ENCODE peak calls at places on chromosomes 7 and 10, in six cellular contexts. N is SJSA1, A is PC-3, G is ovary, B is heart left ventricle, Y is body of pancreas. K is an unnamed sample.

GRCh38 chr7:138352570-138353461 is 107.2 kb upstream of the TRIM24 start:
- DNase-seq in N (no peak), A (no peak), G (no peak), B (no peak), Y (no peak), K (no peak)

GRCh38 chr7:123112833-123113232 is 86.9 kb downstream of the SLC13A1 start:
- DNase-seq in N (no peak), A (no peak), G (no peak), B (no peak), Y (no peak), K (no peak)

GRCh38 chr7:141700848-141701371 is 1.1 kb downstream of the DENND11 start:
- DNase-seq in N (no peak), A (no peak), G (no peak), B (no peak), Y (no peak), K (no peak)

GRCh38 chr7:155886391-155887173 is 74.3 kb upstream of the SHH start:
- DNase-seq in N (no peak), A (no peak), G (no peak), B (no peak), Y (no peak), K (no peak)

GRCh38 chr7:134548877-134549276 is at the start of gene AKR1B15:
- DNase-seq in N (no peak), A (peak; percentile 68), G (no peak), B (no peak), Y (no peak), K (no peak)

GRCh38 chr10:4150676-4151075 is 365.7 kb upstream of the KLF6 start:
- DNase-seq in N (no peak), A (no peak), G (no peak), B (no peak), Y (no peak), K (no peak)

GRCh38 chr7:749121-749520 is 22.0 kb upstream of the PRKAR1B start:
- DNase-seq in N (no peak), A (no peak), G (peak; percentile 14), B (peak; percentile 70), Y (peak; percentile 42), K (no peak)

GRCh38 chr7:18995270-18995671 is 122.2 kb downstream of the TWIST1 start:
- DNase-seq in N (no peak), A (no peak), G (no peak), B (no peak), Y (no peak), K (no peak)

GRCh38 chr10:89985446-89985845 is 284.1 kb downstream of the KIF20B start:
- DNase-seq in N (no peak), A (no peak), G (no peak), B (no peak), Y (no peak), K (no peak)

GRCh38 chr10:77939561-77940001 is 13.0 kb upstream of the DLG5 start:
- DNase-seq in N (no peak), A (no peak), G (peak; percentile 79), B (peak; percentile 70), Y (no peak), K (no peak)

GRCh38 chr7:149330914-149331567 is 69.0 kb downstream of the ZNF783 start:
- DNase-seq in N (no peak), A (peak; percentile 15), G (no peak), B (no peak), Y (no peak), K (no peak)

GRCh38 chr7:136009488-136010079 is 32.4 kb upstream of the MTPN start:
- DNase-seq in N (peak; percentile 49), A (peak; percentile 76), G (no peak), B (no peak), Y (no peak), K (no peak)

GRCh38 chr10:87837445-87837844 is 19.4 kb upstream of the ATAD1 start:
- DNase-seq in N (no peak), A (no peak), G (no peak), B (no peak), Y (no peak), K (no peak)

GRCh38 chr10:93816123-93816747 is 58.5 kb downstream of the LGI1 start:
- DNase-seq in N (peak; percentile 61), A (peak; percentile 71), G (peak; percentile 35), B (peak; percentile 61), Y (peak; percentile 46), K (no peak)

GRCh38 chr7:146076344-146076743 is 40.3 kb upstream of the CNTNAP2 start:
- DNase-seq in N (no peak), A (no peak), G (no peak), B (no peak), Y (no peak), K (no peak)

GRCh38 chr10:44960098-44960480 is 487 bp downstream of the RASSF4 start:
- DNase-seq in N (no peak), A (no peak), G (no peak), B (no peak), Y (no peak), K (no peak)

GRCh38 chr7:10913457-10913856 is 60.2 kb upstream of the PHF14 start:
- DNase-seq in N (no peak), A (no peak), G (no peak), B (no peak), Y (no peak), K (no peak)

GRCh38 chr7:105723582-105723981 is 142.3 kb upstream of the EFCAB10 start:
- DNase-seq in N (no peak), A (no peak), G (peak; percentile 34), B (no peak), Y (no peak), K (no peak)

GRCh38 chr7:38748056-38748610 is 117.0 kb upstream of the AMPH start:
- DNase-seq in N (no peak), A (peak; percentile 54), G (no peak), B (no peak), Y (no peak), K (no peak)

GRCh38 chr10:95785942-95786669 is 30.1 kb downstream of the ENTPD1 start:
- DNase-seq in N (no peak), A (no peak), G (no peak), B (no peak), Y (no peak), K (no peak)

GRCh38 chr10:112778579-112778978 is 171.5 kb upstream of the TCF7L2 start:
- DNase-seq in N (no peak), A (peak; percentile 65), G (no peak), B (no peak), Y (no peak), K (no peak)

GRCh38 chr7:23863209-23863798 is 153.3 kb downstream of the STK31 start:
- DNase-seq in N (peak; percentile 22), A (peak; percentile 63), G (no peak), B (no peak), Y (no peak), K (no peak)

GRCh38 chr7:7051221-7051877 is 131.0 kb upstream of the C1GALT1 start:
- DNase-seq in N (no peak), A (no peak), G (no peak), B (peak; percentile 22), Y (no peak), K (no peak)

GRCh38 chr10:30238836-30239235 is 110.2 kb downstream of the MTPAP start:
- DNase-seq in N (no peak), A (no peak), G (no peak), B (peak; percentile 48), Y (no peak), K (no peak)

GRCh38 chr7:135976312-135977019 is 693 bp downstream of the MTPN start:
- DNase-seq in N (no peak), A (peak; percentile 6), G (no peak), B (no peak), Y (peak; percentile 22), K (no peak)

GRCh38 chr7:25781704-25782103 is 370.3 kb upstream of the NFE2L3 start:
- DNase-seq in N (no peak), A (no peak), G (no peak), B (no peak), Y (no peak), K (no peak)

DNA sequence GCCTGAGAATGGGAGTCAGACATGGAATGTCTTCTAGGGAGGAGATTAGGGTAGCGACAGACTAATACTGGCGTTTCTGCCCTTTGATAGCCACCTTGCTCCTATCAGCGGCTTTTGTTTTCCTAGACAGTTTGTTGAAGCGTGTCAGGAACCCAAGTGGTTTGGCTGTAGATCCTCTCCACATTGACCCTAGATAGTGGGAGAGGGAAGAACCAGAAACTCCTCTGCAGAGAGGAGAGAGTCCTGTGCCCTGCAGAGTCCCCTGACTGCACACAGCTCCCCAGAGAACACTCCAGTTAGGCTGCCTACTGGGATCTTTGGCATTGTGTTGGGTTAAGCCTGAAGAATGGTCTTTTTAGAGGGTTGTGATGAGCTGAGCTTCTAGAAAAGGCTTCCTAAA is 2.4 kb downstream of the MEPCE start:
- DNase-seq in N (no peak), A (no peak), G (no peak), B (no peak), Y (no peak), K (no peak)
- H3K27ac ChIP-seq in N (no peak overlapping the region), A (no peak overlapping the region), G (no peak overlapping the region), B (no peak overlapping the region), Y (no peak overlapping the region), K (no peak overlapping the region)

DNA sequence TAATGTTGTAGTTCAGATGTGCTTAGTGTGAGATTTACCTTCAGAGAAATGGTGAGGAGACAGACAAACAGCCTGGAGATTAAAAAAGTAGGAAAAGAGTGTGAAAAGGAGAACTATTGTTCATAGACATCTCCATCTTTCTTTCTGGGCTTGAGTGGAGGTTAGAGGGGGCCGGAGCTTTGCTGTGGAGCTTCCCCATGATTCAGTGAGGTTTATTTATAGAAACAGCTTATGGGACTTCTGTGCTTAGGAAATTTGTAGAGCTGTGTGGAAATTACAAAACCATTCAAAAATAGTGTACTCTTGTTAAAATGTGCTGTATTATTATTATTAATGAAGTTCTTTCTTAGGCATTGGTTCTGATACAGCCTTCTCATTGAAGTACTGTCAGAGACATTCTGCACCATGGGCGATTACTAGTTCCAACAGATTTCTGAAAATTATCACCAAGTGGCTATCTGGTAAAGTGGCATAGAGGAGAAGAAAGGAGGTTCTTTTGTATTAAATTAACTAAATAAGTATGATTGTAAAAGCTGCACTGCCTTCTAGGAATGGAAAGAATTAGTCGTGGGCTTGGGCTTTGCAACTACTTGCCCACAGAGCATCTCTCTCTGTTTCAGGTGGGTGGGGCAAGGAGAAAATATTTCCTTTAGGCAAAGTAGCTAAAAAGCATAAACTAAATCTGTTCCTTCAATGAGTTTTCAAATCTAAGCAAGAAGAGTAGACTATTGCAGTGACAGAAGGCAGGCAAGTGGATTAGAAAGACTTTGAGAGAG is 8.7 kb upstream of the TCAF1 start:
- DNase-seq in N (no peak), A (no peak), G (no peak), B (no peak), Y (no peak), K (no peak)
- H3K4me3 ChIP-seq in N (no peak overlapping the region), A (no peak overlapping the region), G (no peak overlapping the region), B (no peak overlapping the region), Y (no peak overlapping the region), K (no peak overlapping the region)

GRCh38 chr10:62852961-62853702 is 37.0 kb upstream of the EGR2 start:
- DNase-seq in N (no peak), A (no peak), G (no peak), B (no peak), Y (no peak), K (no peak)
- H3K27ac ChIP-seq in N (no peak overlapping the region), A (no peak overlapping the region), G (no peak overlapping the region), B (no peak overlapping the region), Y (no peak overlapping the region), K (no peak overlapping the region)

GRCh38 chr10:117240730-117241529 is at the start of gene SLC18A2:
- DNase-seq in N (no peak), A (no peak), G (no peak), B (no peak), Y (no peak), K (no peak)
- H3K4me3 ChIP-seq in N (no peak within 1 kb of the TSS), A (peak within 1 kb of the TSS; percentile 55), G (peak within 1 kb of the TSS; percentile 18), B (peak within 1 kb of the TSS; percentile 29), Y (no peak within 1 kb of the TSS), K (peak within 1 kb of the TSS; percentile 50)

K was measured in coronary artery.